ENCODE peak calls at places on chromosome 7, in five cellular contexts. F is neuronal stem cell, Y is H9, K is H1, N is trophoblast cell. C is an unnamed sample.

GRCh38 chr7:82534687-82535086 is 91.1 kb upstream of the CACNA2D1 start:
- DNase-seq in F (no peak), Y (no peak), N (no peak), K (no peak), C (peak; percentile 17)

GRCh38 chr7:103504505-103505135 is 58.6 kb upstream of the SLC26A5 start:
- DNase-seq in F (no peak), K (no peak), Y (peak; percentile 31), N (no peak), C (no peak)

GRCh38 chr7:103660455-103661371 is 214.7 kb upstream of the SLC26A5 start:
- DNase-seq in Y (no peak), K (no peak), N (peak; percentile 47), F (peak; percentile 6), C (peak; percentile 33)

GRCh38 chr7:64882341-64883112 is 20.5 kb upstream of the ZNF273 start:
- DNase-seq in N (peak; percentile 17), Y (peak; percentile 18), K (no peak), F (no peak), C (no peak)

GRCh38 chr7:75982306-75983064 is 11.9 kb downstream of the TMEM120A start:
- DNase-seq in Y (no peak), N (no peak), F (no peak), K (no peak), C (no peak)

GRCh38 chr7:104327963-104328307 is 468 bp upstream of the LHFPL3 start:
- DNase-seq in N (no peak), Y (peak; percentile 54), K (no peak), F (peak; percentile 6), C (no peak)

GRCh38 chr7:70788276-70788675 is 343.7 kb upstream of the GALNT17 start:
- DNase-seq in N (peak; percentile 52), K (no peak), Y (no peak), F (no peak), C (no peak)

GRCh38 chr7:77474756-77475155 is 58.6 kb upstream of the GSAP start:
- DNase-seq in Y (no peak), F (no peak), K (no peak), N (no peak), C (no peak)

GRCh38 chr7:127673902-127674301 is 21.9 kb downstream of the SND1 start:
- DNase-seq in K (no peak), F (no peak), N (peak; percentile 33), Y (no peak), C (no peak)

GRCh38 chr7:132383962-132384361 is 192.3 kb downstream of the PLXNA4 start:
- DNase-seq in N (no peak), Y (no peak), F (no peak), K (no peak), C (no peak)

GRCh38 chr7:37285701-37286475 is 162.8 kb downstream of the ELMO1 start:
- DNase-seq in F (no peak), Y (no peak), N (no peak), K (no peak), C (no peak)

GRCh38 chr7:148182264-148182663 is 408.3 kb upstream of the C7orf33 start:
- DNase-seq in N (peak; percentile 19), K (no peak), Y (no peak), F (no peak), C (no peak)

GRCh38 chr7:109178342-109178741 is 608.7 kb downstream of the DNAJB9 start:
- DNase-seq in Y (no peak), F (no peak), N (no peak), K (no peak), C (no peak)

GRCh38 chr7:47435889-47436312 is 146.0 kb downstream of the TNS3 start:
- DNase-seq in Y (peak; percentile 63), F (peak; percentile 33), K (no peak), N (peak; percentile 67), C (peak; percentile 88)

GRCh38 chr7:25060487-25061055 is 64.5 kb downstream of the CYCS start:
- DNase-seq in K (no peak), N (peak; percentile 18), Y (no peak), F (no peak), C (no peak)

GRCh38 chr7:96199421-96199820 is 122.5 kb downstream of the SLC25A13 start:
- DNase-seq in K (no peak), N (no peak), Y (no peak), F (no peak), C (no peak)

GRCh38 chr7:55120501-55121198 is 101.8 kb downstream of the EGFR start:
- DNase-seq in N (peak; percentile 97), Y (no peak), F (no peak), K (no peak), C (peak; percentile 91)

GRCh38 chr7:104124893-104125292 is 82.9 kb downstream of the ORC5 start:
- DNase-seq in N (no peak), K (no peak), F (no peak), Y (no peak), C (no peak)

GRCh38 chr7:35723011-35723410 is 28.1 kb upstream of the HERPUD2 start:
- DNase-seq in F (no peak), K (no peak), Y (no peak), N (peak; percentile 12), C (peak; percentile 14)

GRCh38 chr7:28988818-28989595 is 30.9 kb upstream of the TRIL start:
- DNase-seq in N (peak; percentile 96), F (no peak), K (no peak), Y (no peak), C (peak; percentile 95)

GRCh38 chr7:37000514-37000913 is 276.2 kb upstream of the AOAH start:
- DNase-seq in K (no peak), Y (no peak), F (no peak), N (no peak), C (no peak)

GRCh38 chr7:20834656-20835055 is 48.0 kb upstream of the SP8 start:
- DNase-seq in Y (no peak), K (no peak), N (no peak), F (no peak), C (no peak)

GRCh38 chr7:30281263-30281662 is 3.1 kb upstream of the ZNRF2 start:
- DNase-seq in N (no peak), Y (peak; percentile 38), F (no peak), K (no peak), C (no peak)

GRCh38 chr7:130909881-130910672 is 176.1 kb upstream of the KLF14 start:
- DNase-seq in K (no peak), N (no peak), Y (no peak), F (no peak), C (peak; percentile 81)

GRCh38 chr7:51455948-51456347 is 139.3 kb upstream of the COBL start:
- DNase-seq in Y (no peak), K (no peak), N (no peak), F (no peak), C (no peak)

GRCh38 chr7:109611656-109612055 is 1042.0 kb downstream of the DNAJB9 start:
- DNase-seq in N (no peak), F (no peak), Y (no peak), K (no peak), C (no peak)

GRCh38 chr7:124758327-124758726 is 7.3 kb downstream of the GPR37 start:
- DNase-seq in K (no peak), Y (no peak), F (no peak), N (no peak), C (peak; percentile 71)

DNA sequence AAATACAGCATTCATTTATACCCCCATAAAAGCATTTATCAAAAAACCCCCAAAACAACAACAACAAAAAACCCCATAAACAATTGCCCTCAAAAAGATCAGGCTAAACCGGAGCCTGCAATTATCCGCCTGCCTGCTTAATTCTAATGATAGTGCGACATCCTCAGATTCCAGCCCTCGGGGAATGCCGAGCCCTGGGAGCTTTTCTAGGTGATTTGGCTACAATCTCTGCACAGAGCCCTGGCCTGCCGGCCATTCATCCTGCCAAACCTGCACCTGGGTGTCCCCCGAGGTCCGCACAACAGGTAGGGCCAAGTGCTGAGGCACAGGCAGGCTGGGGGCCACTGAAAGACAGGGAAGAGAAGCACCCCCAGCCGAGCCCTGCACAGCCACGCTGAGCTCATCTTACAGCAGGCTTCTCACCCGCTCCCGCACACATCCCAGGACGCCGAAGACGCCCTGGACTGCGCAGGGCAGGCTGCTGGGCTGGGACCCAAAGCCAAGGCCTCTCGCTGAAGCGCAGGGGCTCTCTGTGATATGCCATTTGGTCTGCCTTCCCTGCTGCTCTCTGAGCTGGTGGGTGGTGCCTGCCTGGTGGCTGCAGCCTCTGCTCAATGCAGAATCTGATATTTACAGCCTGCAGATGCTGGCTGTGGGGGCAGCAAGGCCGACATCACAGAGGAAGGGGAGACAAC is 57.5 kb downstream of the CAMK2B start:
- DNase-seq in N (peak; percentile 10), F (no peak), Y (no peak), K (no peak), C (no peak)
- H2BK12ac ChIP-seq in N (no peak overlapping the region), F (peak overlapping the region; percentile 4), Y (no peak overlapping the region), K (no peak overlapping the region), C (no peak overlapping the region)

DNA sequence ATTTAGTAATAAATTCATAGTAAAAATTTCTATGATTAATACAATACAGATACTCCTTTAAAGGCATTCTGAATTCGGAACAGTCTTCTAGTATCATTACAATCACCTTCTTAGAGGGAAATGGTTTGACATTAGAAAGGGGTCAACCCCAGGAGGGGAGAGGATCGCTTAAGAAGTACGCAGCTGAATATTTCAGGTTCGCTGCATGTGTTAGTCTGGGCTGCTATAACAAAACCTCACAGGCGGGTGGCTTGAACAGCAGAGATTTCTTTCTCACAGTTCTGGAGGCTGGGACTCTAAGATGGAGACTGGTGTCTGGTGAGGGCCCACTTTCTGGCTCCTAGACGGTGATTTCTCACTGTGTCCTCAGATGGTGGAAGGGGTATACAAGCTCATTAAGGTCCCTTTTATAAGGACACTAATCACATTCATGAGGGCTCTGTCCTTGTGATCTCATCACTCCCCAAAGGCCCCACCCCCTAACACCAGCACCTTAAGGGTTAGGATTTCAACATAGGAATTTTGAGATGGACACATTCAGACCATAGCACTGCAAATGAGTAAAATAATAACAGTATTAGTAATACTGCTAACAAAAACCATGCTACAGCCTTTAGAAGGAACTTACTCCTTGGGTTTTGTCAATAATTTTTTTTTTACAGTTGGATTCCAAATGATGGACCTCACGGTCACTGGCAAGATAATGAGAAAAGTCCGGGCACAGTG is 34.0 kb downstream of the GNA12 start:
- DNase-seq in F (no peak), K (no peak), N (peak; percentile 86), Y (no peak), C (no peak)
- H4K91ac ChIP-seq in F (no peak overlapping the region), K (no peak overlapping the region), N (peak overlapping the region; percentile 19), Y (no peak overlapping the region), C (no peak overlapping the region)

DNA sequence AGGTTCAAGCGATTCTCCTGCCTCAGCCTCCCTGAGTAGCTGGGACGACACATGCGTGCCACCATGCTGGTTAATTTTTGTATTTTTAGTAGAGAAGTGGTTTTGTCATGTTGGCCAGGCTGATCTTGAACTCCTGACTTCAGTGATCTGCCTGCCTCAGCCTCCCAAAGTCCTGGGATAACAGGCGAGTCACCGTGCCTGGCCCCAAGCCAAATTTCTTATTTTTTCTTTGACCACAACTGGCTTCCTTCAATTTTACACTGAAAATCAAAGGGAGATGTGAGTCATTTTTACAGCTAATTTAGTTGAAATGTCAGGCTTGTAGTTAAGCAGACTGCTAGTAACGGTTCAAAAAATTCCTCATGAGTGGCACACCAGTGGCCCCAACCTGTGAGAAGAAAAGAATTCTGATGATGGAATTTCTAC is 7.8 kb downstream of the RNF216 start:
- DNase-seq in Y (no peak), N (peak; percentile 92), K (no peak), F (no peak), C (peak; percentile 92)
- H3K18ac ChIP-seq in Y (no peak overlapping the region), N (no peak overlapping the region), K (no peak overlapping the region), F (no peak overlapping the region), C (no peak overlapping the region)

GRCh38 chr7:13656330-13656729 is 333.1 kb downstream of the ETV1 start:
- DNase-seq in N (no peak), F (no peak), Y (no peak), K (no peak), C (no peak)

DNA sequence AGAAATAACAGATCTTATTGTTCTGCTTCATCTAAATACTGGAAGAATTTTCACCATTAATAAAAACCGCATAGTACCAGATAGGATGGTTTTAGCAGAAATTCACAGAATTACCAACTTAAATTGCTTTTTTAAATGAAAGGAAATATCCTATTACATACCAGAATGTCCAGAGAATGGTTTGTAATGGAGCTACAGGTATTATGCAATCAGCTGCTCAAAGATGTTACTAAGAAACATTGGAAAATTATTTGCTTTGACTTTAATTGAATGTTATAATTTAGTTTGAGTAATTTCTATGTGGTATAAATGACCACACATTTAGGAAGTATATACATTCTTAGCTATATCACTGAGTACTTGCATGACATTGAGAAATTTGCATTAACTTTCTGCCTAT is 338.3 kb downstream of the ETV1 start:
- DNase-seq in N (no peak), K (no peak), F (no peak), Y (no peak), C (no peak)
- H2BK12ac ChIP-seq in N (no peak overlapping the region), K (no peak overlapping the region), F (no peak overlapping the region), Y (no peak overlapping the region), C (no peak overlapping the region)